ENCODE peak calls at places on chromosome 7, in five cellular contexts. P is T-cell, J is mesenteric fat pad, U is mucosa of gallbladder, F is NCI-H510A. A is an unnamed sample.

GRCh38 chr7:101156277-101156676 is 2.0 kb downstream of the AP1S1 start:
- DNase-seq in P (no peak), J (no peak), U (no peak), F (no peak), A (no peak)

GRCh38 chr7:5766321-5766761 is 15.1 kb downstream of the RNF216 start:
- DNase-seq in P (no peak), J (no peak), U (no peak), F (no peak), A (no peak)

GRCh38 chr7:100539436-100540006 is 518 bp downstream of the AGFG2 start:
- DNase-seq in P (no peak), J (no peak), U (no peak), F (no peak), A (no peak)

GRCh38 chr7:13990984-13991790 is 1.7 kb upstream of the ETV1 start:
- DNase-seq in P (peak; percentile 10), J (peak; percentile 95), U (peak; percentile 96), F (peak; percentile 92), A (peak; percentile 97)

GRCh38 chr7:17487343-17487742 is 188.9 kb downstream of the AHR start:
- DNase-seq in P (no peak), J (no peak), U (no peak), F (no peak), A (no peak)

GRCh38 chr7:38311329-38311937 is 38.0 kb upstream of the TARP start:
- DNase-seq in P (no peak), J (no peak), U (no peak), F (peak; percentile 64), A (no peak)

GRCh38 chr7:108347616-108348015 is 108.6 kb downstream of the NRCAM start:
- DNase-seq in P (no peak), J (no peak), U (no peak), F (no peak), A (peak; percentile 51)

GRCh38 chr7:27678617-27679260 is 16.1 kb upstream of the HIBADH start:
- DNase-seq in P (no peak), J (no peak), U (no peak), F (no peak), A (peak; percentile 19)